ENCODE peak calls at places on chromosomes 13 and 19, in seven cellular contexts. T is IMR-90, P is A549, C is breast epithelium, K is suprapubic skin, H is GM12878, R is lower leg skin. Y is an unnamed sample.

GRCh38 chr19:18503971-18504885 is 17.6 kb downstream of the ELL start:
- DNase-seq in T (no peak), P (no peak), C (no peak), K (no peak), H (no peak), R (no peak), Y (peak)

GRCh38 chr19:18865973-18866799 is 29.8 kb downstream of the CERS1 start:
- DNase-seq in T (peak), P (peak), C (no peak), K (peak), H (no peak), R (no peak), Y (no peak)

GRCh38 chr19:53642381-53643099 is 10.7 kb downstream of the DPRX start:
- DNase-seq in T (no peak), P (no peak), C (no peak), K (no peak), H (no peak), R (no peak), Y (no peak)

GRCh38 chr13:109154546-109154945 is 525.1 kb downstream of the MYO16 start:
- DNase-seq in T (no peak), P (no peak), C (no peak), K (no peak), H (no peak), R (no peak), Y (no peak)

GRCh38 chr19:38079926-38080380 is 144.1 kb downstream of the DPF1 start:
- DNase-seq in T (peak), P (peak), C (no peak), K (no peak), H (peak), R (no peak), Y (no peak)

GRCh38 chr13:80654638-80655249 is 313.8 kb upstream of the SPRY2 start:
- DNase-seq in T (no peak), P (no peak), C (no peak), K (no peak), H (no peak), R (no peak), Y (no peak)

GRCh38 chr19:7360393-7360984 is 11.8 kb downstream of the ARHGEF18 start:
- DNase-seq in T (peak), P (no peak), C (no peak), K (no peak), H (no peak), R (no peak), Y (no peak)

GRCh38 chr13:57629821-57630235 is 1.7 kb upstream of the PCDH17 start:
- DNase-seq in T (peak), P (no peak), C (no peak), K (peak), H (no peak), R (peak), Y (peak)

GRCh38 chr19:372306-372890 is 27.8 kb upstream of the MIER2 start:
- DNase-seq in T (peak), P (no peak), C (no peak), K (no peak), H (no peak), R (no peak), Y (peak)

GRCh38 chr13:79631260-79631659 is 150.3 kb downstream of the NDFIP2 start:
- DNase-seq in T (peak), P (peak), C (peak), K (no peak), H (no peak), R (peak), Y (peak)

GRCh38 chr19:10839071-10840050 is 3.3 kb upstream of the TMED1 start:
- DNase-seq in T (no peak), P (no peak), C (no peak), K (no peak), H (no peak), R (no peak), Y (peak)

GRCh38 chr19:51044327-51044726 is 9.5 kb upstream of the KLK12 start:
- DNase-seq in T (no peak), P (no peak), C (peak), K (no peak), H (no peak), R (no peak), Y (peak)

GRCh38 chr13:93262729-93263128 is 36.1 kb downstream of the GPC6 start:
- DNase-seq in T (peak), P (no peak), C (no peak), K (no peak), H (no peak), R (no peak), Y (no peak)

GRCh38 chr13:50130686-50131051 is 115.4 kb downstream of the KCNRG start:
- DNase-seq in T (peak), P (peak), C (no peak), K (no peak), H (no peak), R (no peak), Y (no peak)

GRCh38 chr13:112748947-112749346 is 59.1 kb downstream of the ATP11A start:
- DNase-seq in T (no peak), P (no peak), C (no peak), K (no peak), H (no peak), R (peak), Y (peak)

GRCh38 chr13:112846411-112847115 is 122.5 kb upstream of the MCF2L start:
- DNase-seq in T (no peak), P (no peak), C (no peak), K (no peak), H (no peak), R (no peak), Y (no peak)

GRCh38 chr19:40609561-40610395 is 8.6 kb downstream of the LTBP4 start:
- DNase-seq in T (no peak), P (peak), C (peak), K (peak), H (peak), R (peak), Y (peak)

GRCh38 chr13:28805193-28805819 is 14.8 kb upstream of the MTUS2 start:
- DNase-seq in T (no peak), P (no peak), C (no peak), K (no peak), H (no peak), R (no peak), Y (peak)

GRCh38 chr13:109412232-109412935 is 374.0 kb downstream of the IRS2 start:
- DNase-seq in T (peak), P (peak), C (no peak), K (no peak), H (no peak), R (no peak), Y (peak)

GRCh38 chr13:71867101-71867814 is at the start of gene DACH1:
- DNase-seq in T (peak), P (no peak), C (no peak), K (peak), H (no peak), R (no peak), Y (peak)

GRCh38 chr19:50854636-50855410 is at the start of gene KLK3:
- DNase-seq in T (no peak), P (no peak), C (no peak), K (no peak), H (no peak), R (no peak), Y (no peak)

GRCh38 chr19:44447864-44448674 is at the start of gene ZNF229:
- DNase-seq in T (peak), P (peak), C (peak), K (peak), H (no peak), R (peak), Y (peak)

GRCh38 chr13:43309301-43309700 is 285.9 kb downstream of the DNAJC15 start:
- DNase-seq in T (peak), P (no peak), C (no peak), K (no peak), H (no peak), R (no peak), Y (no peak)

GRCh38 chr19:16896913-16897571 is 8.2 kb downstream of the F2RL3 start:
- DNase-seq in T (peak), P (peak), C (peak), K (peak), H (peak), R (peak), Y (peak)

GRCh38 chr19:16894080-16894479 is 5.3 kb downstream of the F2RL3 start:
- DNase-seq in T (no peak), P (no peak), C (no peak), K (peak), H (no peak), R (no peak), Y (no peak)

GRCh38 chr19:16896098-16896912 is 7.5 kb downstream of the F2RL3 start:
- DNase-seq in T (no peak), P (no peak), C (no peak), K (peak), H (no peak), R (no peak), Y (no peak)

GRCh38 chr19:16893686-16893990 is 4.8 kb downstream of the F2RL3 start:
- DNase-seq in T (no peak), P (no peak), C (no peak), K (no peak), H (no peak), R (no peak), Y (no peak)

GRCh38 chr19:16895467-16896097 is 6.8 kb downstream of the F2RL3 start:
- DNase-seq in T (no peak), P (no peak), C (no peak), K (no peak), H (no peak), R (no peak), Y (no peak)
- TF ChIP-seq POLR2A in T (no peak), P (no peak), C (no peak), K (no peak), H (no peak), R (no peak), Y (no peak)

GRCh38 chr19:12782424-12783225 is 7.3 kb upstream of the HOOK2 start:
- DNase-seq in T (peak), P (no peak), C (peak), K (peak), H (no peak), R (peak), Y (peak)

GRCh38 chr19:12783849-12784393 is 7.4 kb upstream of the JUNB start:
- DNase-seq in T (no peak), P (no peak), C (peak), K (peak), H (no peak), R (peak), Y (peak)

GRCh38 chr19:12784394-12784870 is 6.9 kb upstream of the JUNB start:
- DNase-seq in T (peak), P (no peak), C (no peak), K (no peak), H (no peak), R (no peak), Y (no peak)

GRCh38 chr19:12783226-12783848 is 7.9 kb upstream of the JUNB start:
- DNase-seq in T (no peak), P (no peak), C (no peak), K (no peak), H (no peak), R (no peak), Y (no peak)

DNA sequence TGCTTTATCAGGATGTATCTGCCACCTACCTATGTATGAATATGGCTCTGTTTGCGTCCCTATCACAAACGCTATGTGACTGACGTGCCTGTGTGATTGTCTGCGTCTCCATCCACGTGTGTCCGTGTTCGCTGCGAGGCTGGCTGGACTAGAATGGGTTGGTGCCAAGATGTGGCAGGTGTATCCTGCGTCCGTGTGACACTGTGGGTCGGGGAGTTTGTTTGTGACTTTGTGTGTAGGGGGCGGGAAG is 6.7 kb upstream of the HOOK2 start:
- DNase-seq in T (no peak), P (no peak), C (no peak), K (peak), H (no peak), R (peak), Y (no peak)
- TF ChIP-seq POLR2A in T (no peak), P (no peak), C (no peak), K (peak), H (no peak), R (no peak), Y (no peak)

GRCh38 chr19:2782936-2783780 is at the start of gene SGTA:
- DNase-seq in T (peak), P (peak), C (peak), K (peak), H (peak), R (peak), Y (peak)
- TF ChIP-seq POLR2A in T (peak), P (peak), C (peak), K (no peak), H (peak), R (no peak), Y (peak)

GRCh38 chr19:12733369-12733896 is 1.1 kb downstream of the TRIR start:
- DNase-seq in T (peak), P (peak), C (no peak), K (no peak), H (no peak), R (no peak), Y (no peak)

GRCh38 chr19:12733907-12734214 is 623 bp downstream of the TRIR start:
- DNase-seq in T (no peak), P (no peak), C (no peak), K (no peak), H (no peak), R (no peak), Y (no peak)

GRCh38 chr19:12737666-12738351 is 512 bp downstream of the GET3 start:
- DNase-seq in T (no peak), P (no peak), C (peak), K (no peak), H (no peak), R (no peak), Y (no peak)

GRCh38 chr19:12731337-12731736 is 3.1 kb downstream of the TRIR start:
- DNase-seq in T (no peak), P (no peak), C (no peak), K (no peak), H (no peak), R (no peak), Y (no peak)

GRCh38 chr19:12736854-12737665 is at the start of gene GET3:
- DNase-seq in T (peak), P (peak), C (peak), K (peak), H (peak), R (peak), Y (peak)
- TF ChIP-seq POLR2A in T (peak), P (peak), C (peak), K (no peak), H (peak), R (no peak), Y (peak)

GRCh38 chr19:2630352-2631001 is 72.0 kb downstream of the GNG7 start:
- DNase-seq in T (no peak), P (no peak), C (no peak), K (no peak), H (no peak), R (no peak), Y (no peak)

GRCh38 chr19:2628597-2628996 is 73.9 kb downstream of the GNG7 start:
- DNase-seq in T (no peak), P (no peak), C (no peak), K (no peak), H (no peak), R (no peak), Y (no peak)

GRCh38 chr19:2627855-2628254 is 74.6 kb downstream of the GNG7 start:
- DNase-seq in T (peak), P (no peak), C (no peak), K (no peak), H (no peak), R (no peak), Y (no peak)

GRCh38 chr19:2631213-2631821 is 71.2 kb downstream of the GNG7 start:
- DNase-seq in T (peak), P (no peak), C (no peak), K (no peak), H (no peak), R (no peak), Y (no peak)

DNA sequence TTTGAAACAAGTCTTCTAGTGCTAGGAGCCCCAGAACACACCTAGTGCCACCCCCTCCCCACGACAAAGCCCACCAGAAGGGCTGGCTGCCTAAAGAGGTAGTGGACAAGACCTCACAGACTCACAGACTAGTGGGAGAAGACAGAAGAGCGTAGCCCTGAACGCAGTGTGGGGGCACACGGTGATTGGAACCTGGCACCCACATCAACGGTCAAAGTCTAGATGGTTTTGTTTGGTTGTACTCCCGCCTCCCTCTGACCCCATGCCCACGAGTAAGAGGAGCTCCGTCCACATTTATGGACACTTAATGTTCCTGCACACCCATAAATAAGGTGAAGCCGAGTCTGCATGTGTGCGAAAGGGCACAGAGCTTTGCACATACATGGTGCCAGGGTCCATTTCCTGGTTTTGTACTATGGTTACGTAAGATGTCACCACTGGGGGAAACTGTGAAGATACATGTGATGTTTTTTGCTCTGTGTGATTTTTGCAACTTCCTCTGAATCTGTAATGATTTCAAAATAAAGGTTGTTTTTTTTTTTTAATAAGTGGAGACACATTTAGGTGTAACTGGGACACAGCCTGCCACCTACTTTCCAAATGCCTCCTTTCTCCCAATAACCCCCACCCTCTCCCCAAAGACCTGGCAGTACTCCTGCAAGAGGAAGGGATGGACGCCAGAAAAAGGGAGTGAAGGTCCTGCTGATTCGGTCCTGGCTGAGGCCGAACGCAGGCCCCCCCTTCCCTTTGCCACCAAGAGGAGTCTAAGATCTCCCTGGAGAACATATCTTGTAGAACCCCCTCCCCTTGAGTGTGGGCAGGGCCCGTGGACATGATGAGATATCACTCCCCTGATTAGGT is 72.8 kb downstream of the GNG7 start:
- DNase-seq in T (no peak), P (no peak), C (no peak), K (no peak), H (no peak), R (no peak), Y (no peak)
- TF ChIP-seq POLR2A in T (no peak), P (no peak), C (no peak), K (no peak), H (no peak), R (no peak), Y (no peak)

Y was measured in body of pancreas.